ENCODE peak calls at places on chromosomes 12 and 14, in ten cellular contexts. T, Q, E, P, N, F, B, J, S and G are unnamed samples.

GRCh38 chr14:89429206-89430091 is 12.4 kb upstream of the FOXN3 start:
- DNase-seq in E (no peak), Q (no peak), B (no peak), N (no peak), S (no peak), T (no peak), F (peak; percentile 19), J (no peak), P (no peak), G (no peak)

GRCh38 chr12:132869551-132869950 is 17.9 kb downstream of the CHFR start:
- DNase-seq in E (no peak), Q (no peak), B (no peak), S (no peak), T (no peak), N (no peak), F (no peak), J (no peak), P (no peak), G (no peak)

GRCh38 chr14:104586832-104587620 is 7.5 kb downstream of the C14orf180 start:
- DNase-seq in E (no peak), Q (no peak), J (no peak), S (no peak), B (peak; percentile 89), N (no peak), P (peak; percentile 75), F (no peak), T (no peak), G (no peak)

GRCh38 chr12:9760699-9761406 is at the start of gene CD69:
- DNase-seq in E (no peak), T (no peak), S (no peak), N (peak; percentile 30), Q (no peak), B (no peak), P (no peak), F (no peak), J (peak; percentile 86), G (no peak)

GRCh38 chr14:71395151-71395604 is 487.9 kb downstream of the PCNX1 start:
- DNase-seq in F (no peak), T (peak; percentile 35), P (no peak), N (no peak), S (no peak), J (no peak), B (no peak), Q (no peak), E (no peak), G (no peak)

GRCh38 chr12:116066381-116067230 is 210.9 kb downstream of the MED13L start:
- DNase-seq in P (no peak), E (no peak), N (peak; percentile 56), Q (peak; percentile 42), B (peak; percentile 38), F (peak; percentile 48), T (no peak), J (peak; percentile 69), S (no peak), G (peak; percentile 32)

GRCh38 chr14:54786816-54787215 is 115.8 kb downstream of the GCH1 start:
- DNase-seq in T (no peak), B (peak; percentile 64), S (no peak), E (peak; percentile 45), J (no peak), P (peak; percentile 37), Q (no peak), F (no peak), N (peak; percentile 33), G (no peak)

GRCh38 chr12:53051058-53051880 is 1.4 kb downstream of the TNS2 start:
- DNase-seq in F (peak; percentile 70), Q (peak; percentile 67), E (peak; percentile 93), T (peak; percentile 63), N (no peak), J (peak; percentile 76), B (peak; percentile 88), S (peak; percentile 75), P (peak; percentile 87), G (peak; percentile 46)

GRCh38 chr14:88482524-88482923 is 72.3 kb downstream of the PTPN21 start:
- DNase-seq in E (no peak), P (no peak), N (peak; percentile 46), F (no peak), J (no peak), B (no peak), T (no peak), S (no peak), Q (no peak), G (no peak)

GRCh38 chr14:79011091-79011919 is 841.1 kb downstream of the NRXN3 start:
- DNase-seq in P (no peak), B (no peak), N (peak; percentile 59), Q (peak; percentile 6), S (no peak), T (peak; percentile 35), J (peak; percentile 46), F (peak; percentile 84), E (no peak), G (peak; percentile 11)

GRCh38 chr14:37903561-37904191 is 304.0 kb upstream of the SSTR1 start:
- DNase-seq in S (no peak), F (peak; percentile 59), Q (peak; percentile 38), J (peak; percentile 19), B (no peak), E (no peak), T (peak; percentile 32), N (peak; percentile 58), P (no peak), G (peak; percentile 33)

GRCh38 chr14:39268393-39268792 is 34.7 kb downstream of the MIA2 start:
- DNase-seq in J (peak; percentile 43), S (no peak), T (no peak), Q (peak; percentile 12), P (no peak), N (no peak), F (peak; percentile 18), B (no peak), E (no peak), G (no peak)